ENCODE peak calls at places on chromosome 13, in four cellular contexts. One of them, this sample, is unnamed.

GRCh38 chr13:102856603-102857002 is 10.8 kb downstream of the ERCC5 start:
- DNase-seq in sigmoid colon: no peak
- DNase-seq in AG10803: peak; percentile 40
- DNase-seq in hepatic stellate cell: no peak
- DNase-seq in this sample: no peak

GRCh38 chr13:43339843-43340550 is 316.6 kb downstream of the DNAJC15 start:
- DNase-seq in sigmoid colon: no peak
- DNase-seq in AG10803: no peak
- DNase-seq in hepatic stellate cell: no peak
- DNase-seq in this sample: no peak

GRCh38 chr13:41709511-41709910 is 251.4 kb downstream of the VWA8 start:
- DNase-seq in sigmoid colon: no peak
- DNase-seq in AG10803: peak; percentile 39
- DNase-seq in hepatic stellate cell: no peak
- DNase-seq in this sample: no peak

GRCh38 chr13:41696163-41697003 is 239.0 kb downstream of the RGCC start:
- DNase-seq in sigmoid colon: no peak
- DNase-seq in AG10803: peak; percentile 77
- DNase-seq in hepatic stellate cell: peak; percentile 17
- DNase-seq in this sample: no peak

GRCh38 chr13:21637296-21637695 is 33.3 kb upstream of the MICU2 start:
- DNase-seq in sigmoid colon: no peak
- DNase-seq in AG10803: no peak
- DNase-seq in hepatic stellate cell: no peak
- DNase-seq in this sample: no peak

GRCh38 chr13:51000576-51001260 is 91.1 kb downstream of the RNASEH2B start:
- DNase-seq in sigmoid colon: peak; percentile 78
- DNase-seq in AG10803: peak; percentile 87
- DNase-seq in hepatic stellate cell: no peak
- DNase-seq in this sample: no peak

GRCh38 chr13:44068169-44068568 is 188.5 kb downstream of the LACC1 start:
- DNase-seq in sigmoid colon: no peak
- DNase-seq in AG10803: no peak
- DNase-seq in hepatic stellate cell: no peak
- DNase-seq in this sample: no peak

GRCh38 chr13:19713186-19713965 is 69.4 kb downstream of the PSPC1 start:
- DNase-seq in sigmoid colon: no peak
- DNase-seq in AG10803: peak; percentile 46
- DNase-seq in hepatic stellate cell: peak; percentile 58
- DNase-seq in this sample: no peak

GRCh38 chr13:51935326-51936171 is 73.8 kb downstream of the CCDC70 start:
- DNase-seq in sigmoid colon: no peak
- DNase-seq in AG10803: no peak
- DNase-seq in hepatic stellate cell: peak; percentile 23
- DNase-seq in this sample: peak; percentile 40

GRCh38 chr13:47837104-47837880 is 163.8 kb downstream of the SUCLA2 start:
- DNase-seq in sigmoid colon: no peak
- DNase-seq in AG10803: no peak
- DNase-seq in hepatic stellate cell: no peak
- DNase-seq in this sample: no peak

GRCh38 chr13:105410602-105411001 is 1124.9 kb downstream of the EFNB2 start:
- DNase-seq in sigmoid colon: no peak
- DNase-seq in AG10803: peak; percentile 52
- DNase-seq in hepatic stellate cell: peak; percentile 6
- DNase-seq in this sample: peak; percentile 49

GRCh38 chr13:51668580-51669195 is 84.4 kb downstream of the WDFY2 start:
- DNase-seq in sigmoid colon: no peak
- DNase-seq in AG10803: no peak
- DNase-seq in hepatic stellate cell: no peak
- DNase-seq in this sample: no peak